ENCODE peak calls at places on chromosomes 2 and 18, in ten cellular contexts. C is fibroblast of the aortic adventitia, U is left ventricle myocardium inferior, O is heart left ventricle, K is astrocyte of the spinal cord, Z is NB4, P is GM23338, Y is pancreas, W is AG10803, D is neural progenitor cell. B is an unnamed sample.

GRCh38 chr2:20326163-20326780 is 24.4 kb downstream of the PUM2 start:
- DNase-seq in C (peak; percentile 65), U (no peak), O (no peak), K (peak; percentile 58), Z (peak; percentile 73), P (peak; percentile 77), Y (no peak), W (peak; percentile 56), D (peak; percentile 57), B (no peak)

GRCh38 chr2:133458280-133458679 is 110.0 kb downstream of the NCKAP5 start:
- DNase-seq in C (peak; percentile 41), U (no peak), O (no peak), K (peak; percentile 20), Z (no peak), P (no peak), Y (no peak), W (no peak), D (no peak), B (no peak)

GRCh38 chr2:144480257-144480656 is 39.7 kb downstream of the ZEB2 start:
- DNase-seq in C (peak; percentile 73), U (no peak), O (no peak), K (no peak), Z (no peak), P (peak; percentile 41), Y (no peak), W (peak; percentile 73), D (peak; percentile 17), B (no peak)

GRCh38 chr2:85258194-85258605 is 69.6 kb downstream of the TGOLN2 start:
- DNase-seq in C (no peak), U (no peak), O (no peak), K (no peak), Z (no peak), P (no peak), Y (no peak), W (no peak), D (no peak), B (no peak)

GRCh38 chr2:210459925-210460862 is 16.4 kb downstream of the LANCL1 start:
- DNase-seq in C (no peak), U (no peak), O (no peak), K (no peak), Z (no peak), P (no peak), Y (no peak), W (no peak), D (no peak), B (no peak)

GRCh38 chr18:5943514-5943913 is 48.2 kb upstream of the TMEM200C start:
- DNase-seq in C (peak; percentile 17), U (no peak), O (no peak), K (no peak), Z (no peak), P (no peak), Y (no peak), W (peak; percentile 0), D (no peak), B (no peak)

GRCh38 chr18:9719421-9719981 is 11.4 kb downstream of the RAB31 start:
- DNase-seq in C (peak; percentile 82), U (no peak), O (no peak), K (peak; percentile 93), Z (no peak), P (no peak), Y (no peak), W (peak; percentile 69), D (no peak), B (no peak)

GRCh38 chr18:34493566-34494358 is 216.3 kb upstream of the DTNA start:
- DNase-seq in C (no peak), U (peak; percentile 31), O (peak; percentile 27), K (peak; percentile 15), Z (no peak), P (peak; percentile 83), Y (peak; percentile 62), W (no peak), D (peak; percentile 76), B (peak; percentile 21)

GRCh38 chr2:189477756-189478155 is 36.5 kb downstream of the WDR75 start:
- DNase-seq in C (no peak), U (no peak), O (no peak), K (no peak), Z (no peak), P (no peak), Y (no peak), W (no peak), D (no peak), B (no peak)

GRCh38 chr2:63432373-63432772 is 155.9 kb downstream of the WDPCP start:
- DNase-seq in C (peak; percentile 40), U (no peak), O (no peak), K (peak; percentile 45), Z (peak; percentile 4), P (no peak), Y (no peak), W (peak; percentile 13), D (no peak), B (no peak)

DNA sequence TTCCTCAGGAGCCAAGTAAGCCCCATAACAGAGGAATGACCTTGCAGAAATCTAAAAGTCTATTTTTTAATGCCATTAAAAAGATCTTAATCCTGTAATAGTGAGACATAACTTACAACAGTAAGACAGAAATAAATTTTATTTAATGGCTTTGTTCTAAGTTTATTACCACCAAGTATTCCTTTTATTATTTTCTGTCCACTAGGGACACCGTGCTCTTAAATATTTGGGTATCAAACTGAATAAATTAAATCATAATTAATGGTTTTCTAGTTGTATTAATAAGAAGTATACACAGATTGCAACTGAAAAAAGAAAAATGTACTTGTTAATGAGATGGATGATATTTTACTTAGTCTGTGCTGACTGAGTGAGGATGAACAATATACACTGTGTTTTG is 3.1 kb upstream of the B4GALT6 start:
- DNase-seq in C (no peak), U (no peak), O (no peak), K (no peak), Z (no peak), P (no peak), Y (no peak), W (no peak), D (no peak), B (no peak)
- TF ChIP-seq CTCF in C (peak; percentile 29), U (no peak), O (no peak), K (peak; percentile 16), Z (no peak), P (no peak), Y (no peak), W (no peak), D (peak; percentile 10), B (no peak)

GRCh38 chr2:73071452-73072399 is at the start of gene SFXN5:
- DNase-seq in C (peak; percentile 89), U (peak; percentile 97), O (peak; percentile 96), K (peak; percentile 94), Z (peak; percentile 94), P (peak; percentile 97), Y (peak; percentile 95), W (peak; percentile 90), D (peak; percentile 96), B (peak; percentile 74)
- TF ChIP-seq CTCF in C (peak; percentile 43), U (peak; percentile 52), O (no peak), K (peak; percentile 2), Z (no peak), P (no peak), Y (no peak), W (peak; percentile 23), D (no peak), B (no peak)

DNA sequence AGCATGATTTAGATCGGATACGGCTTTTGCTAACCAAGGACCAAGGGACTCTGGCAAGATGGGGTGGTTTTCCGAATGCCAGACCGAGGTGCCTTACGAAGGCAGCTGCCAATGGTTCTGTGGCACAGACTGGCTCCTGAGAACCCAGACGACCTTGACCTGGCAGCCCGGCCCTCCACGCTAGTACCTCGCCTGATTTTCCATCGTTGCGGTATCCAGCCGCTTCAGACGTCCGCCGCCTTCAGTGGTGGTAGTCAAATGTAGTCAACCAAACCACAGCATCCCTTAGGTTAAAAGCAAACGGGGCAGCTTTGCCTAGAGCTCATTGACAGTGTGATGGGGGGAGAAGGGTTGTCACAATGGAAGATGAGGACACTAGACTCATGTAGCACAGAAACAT is 42.6 kb downstream of the GBX2 start:
- DNase-seq in C (no peak), U (no peak), O (no peak), K (no peak), Z (no peak), P (no peak), Y (no peak), W (no peak), D (no peak), B (no peak)
- TF ChIP-seq CTCF in C (no peak), U (no peak), O (no peak), K (no peak), Z (no peak), P (no peak), Y (no peak), W (no peak), D (no peak), B (no peak)

GRCh38 chr2:7725132-7725849 is 808.1 kb downstream of the RNF144A start:
- DNase-seq in C (peak; percentile 48), U (no peak), O (no peak), K (peak; percentile 41), Z (peak; percentile 24), P (no peak), Y (no peak), W (peak; percentile 39), D (peak; percentile 46), B (no peak)
- TF ChIP-seq CTCF in C (no peak), U (peak; percentile 28), O (no peak), K (peak; percentile 4), Z (no peak), P (peak; percentile 27), Y (no peak), W (peak; percentile 18), D (no peak), B (no peak)

GRCh38 chr2:81645750-81646301 is 1341.3 kb upstream of the LRRTM1 start:
- DNase-seq in C (no peak), U (no peak), O (no peak), K (no peak), Z (no peak), P (no peak), Y (no peak), W (no peak), D (no peak), B (no peak)

GRCh38 chr2:81647715-81648114 is 1343.2 kb upstream of the LRRTM1 start:
- DNase-seq in C (no peak), U (no peak), O (no peak), K (no peak), Z (no peak), P (peak; percentile 52), Y (no peak), W (no peak), D (no peak), B (no peak)

GRCh38 chr2:81648370-81648769 is 1343.8 kb upstream of the LRRTM1 start:
- DNase-seq in C (no peak), U (no peak), O (no peak), K (no peak), Z (no peak), P (peak; percentile 77), Y (no peak), W (no peak), D (no peak), B (no peak)

GRCh38 chr2:81650048-81650971 is 1345.8 kb upstream of the LRRTM1 start:
- DNase-seq in C (no peak), U (no peak), O (no peak), K (no peak), Z (peak; percentile 8), P (peak; percentile 42), Y (no peak), W (no peak), D (no peak), B (no peak)
- TF ChIP-seq CTCF in C (no peak), U (no peak), O (no peak), K (peak; percentile 7), Z (peak; percentile 48), P (peak; percentile 58), Y (no peak), W (no peak), D (peak; percentile 44), B (no peak)

GRCh38 chr2:43104106-43104505 is 122.3 kb downstream of the ZFP36L2 start:
- DNase-seq in C (no peak), U (no peak), O (no peak), K (no peak), Z (no peak), P (no peak), Y (no peak), W (no peak), D (no peak), B (no peak)
- TF ChIP-seq CTCF in C (no peak), U (no peak), O (no peak), K (no peak), Z (no peak), P (no peak), Y (no peak), W (no peak), D (no peak), B (no peak)